ENCODE peak calls at places on chromosomes 7 and 10, in seven cellular contexts. One of them, this sample, is unnamed.

GRCh38 chr10:14820775-14821154 is 17.1 kb downstream of the CDNF start:
- DNase-seq in fibroblast of lung: no peak
- DNase-seq in IMR-90: no peak
- DNase-seq in MM.1S: no peak
- DNase-seq in H1: no peak
- DNase-seq in Karpas-422: no peak
- DNase-seq in H9: no peak
- DNase-seq in this sample: no peak

GRCh38 chr10:28663576-28664368 is 13.5 kb upstream of the BAMBI start:
- DNase-seq in fibroblast of lung: peak
- DNase-seq in IMR-90: peak
- DNase-seq in MM.1S: peak
- DNase-seq in H1: no peak
- DNase-seq in Karpas-422: peak
- DNase-seq in H9: peak
- DNase-seq in this sample: peak

GRCh38 chr10:112953760-112954159 is 3.7 kb downstream of the TCF7L2 start:
- DNase-seq in fibroblast of lung: peak
- DNase-seq in IMR-90: peak
- DNase-seq in MM.1S: no peak
- DNase-seq in H1: no peak
- DNase-seq in Karpas-422: no peak
- DNase-seq in H9: no peak
- DNase-seq in this sample: no peak

GRCh38 chr7:129434846-129435318 is 650 bp downstream of the STRIP2 start:
- DNase-seq in fibroblast of lung: peak
- DNase-seq in IMR-90: peak
- DNase-seq in MM.1S: no peak
- DNase-seq in H1: no peak
- DNase-seq in Karpas-422: no peak
- DNase-seq in H9: peak
- DNase-seq in this sample: no peak

GRCh38 chr10:76149182-76149581 is 717.8 kb downstream of the LRMDA start:
- DNase-seq in fibroblast of lung: peak
- DNase-seq in IMR-90: no peak
- DNase-seq in MM.1S: no peak
- DNase-seq in H1: no peak
- DNase-seq in Karpas-422: no peak
- DNase-seq in H9: no peak
- DNase-seq in this sample: no peak

GRCh38 chr10:47033081-47033480 is 121.9 kb downstream of the PTPN20 start:
- DNase-seq in fibroblast of lung: no peak
- DNase-seq in IMR-90: no peak
- DNase-seq in MM.1S: no peak
- DNase-seq in H1: no peak
- DNase-seq in Karpas-422: no peak
- DNase-seq in H9: no peak
- DNase-seq in this sample: no peak

GRCh38 chr7:87312215-87312865 is 33.1 kb upstream of the CROT start:
- DNase-seq in fibroblast of lung: peak
- DNase-seq in IMR-90: peak
- DNase-seq in MM.1S: peak
- DNase-seq in H1: peak
- DNase-seq in Karpas-422: peak
- DNase-seq in H9: peak
- DNase-seq in this sample: peak

GRCh38 chr10:13382759-13383753 is 35.0 kb upstream of the SEPHS1 start:
- DNase-seq in fibroblast of lung: peak
- DNase-seq in IMR-90: no peak
- DNase-seq in MM.1S: no peak
- DNase-seq in H1: no peak
- DNase-seq in Karpas-422: no peak
- DNase-seq in H9: peak
- DNase-seq in this sample: no peak

GRCh38 chr10:20891338-20891714 is 5.8 kb downstream of the NEBL start:
- DNase-seq in fibroblast of lung: peak
- DNase-seq in IMR-90: no peak
- DNase-seq in MM.1S: no peak
- DNase-seq in H1: no peak
- DNase-seq in Karpas-422: no peak
- DNase-seq in H9: no peak
- DNase-seq in this sample: no peak

GRCh38 chr10:102246261-102246660 is 929 bp downstream of the GBF1 start:
- DNase-seq in fibroblast of lung: peak
- DNase-seq in IMR-90: peak
- DNase-seq in MM.1S: no peak
- DNase-seq in H1: no peak
- DNase-seq in Karpas-422: peak
- DNase-seq in H9: no peak
- DNase-seq in this sample: no peak

GRCh38 chr7:13860734-13861133 is 128.7 kb downstream of the ETV1 start:
- DNase-seq in fibroblast of lung: no peak
- DNase-seq in IMR-90: peak
- DNase-seq in MM.1S: no peak
- DNase-seq in H1: no peak
- DNase-seq in Karpas-422: no peak
- DNase-seq in H9: no peak
- DNase-seq in this sample: no peak

GRCh38 chr7:140610204-140611165 is 30.1 kb downstream of the DENND2A start:
- DNase-seq in fibroblast of lung: no peak
- DNase-seq in IMR-90: peak
- DNase-seq in MM.1S: no peak
- DNase-seq in H1: no peak
- DNase-seq in Karpas-422: no peak
- DNase-seq in H9: no peak
- DNase-seq in this sample: no peak

GRCh38 chr10:52252322-52252721 is 61.8 kb upstream of the DKK1 start:
- DNase-seq in fibroblast of lung: no peak
- DNase-seq in IMR-90: no peak
- DNase-seq in MM.1S: no peak
- DNase-seq in H1: no peak
- DNase-seq in Karpas-422: no peak
- DNase-seq in H9: no peak
- DNase-seq in this sample: no peak

GRCh38 chr10:83373659-83374058 is 765.6 kb upstream of the GHITM start:
- DNase-seq in fibroblast of lung: peak
- DNase-seq in IMR-90: no peak
- DNase-seq in MM.1S: peak
- DNase-seq in H1: peak
- DNase-seq in Karpas-422: no peak
- DNase-seq in H9: peak
- DNase-seq in this sample: peak

GRCh38 chr10:91694170-91694794 is 61.4 kb upstream of the PPP1R3C start:
- DNase-seq in fibroblast of lung: peak
- DNase-seq in IMR-90: peak
- DNase-seq in MM.1S: peak
- DNase-seq in H1: no peak
- DNase-seq in Karpas-422: peak
- DNase-seq in H9: no peak
- DNase-seq in this sample: peak

GRCh38 chr10:71659050-71659738 is 60.4 kb downstream of the C10orf105 start:
- DNase-seq in fibroblast of lung: no peak
- DNase-seq in IMR-90: no peak
- DNase-seq in MM.1S: no peak
- DNase-seq in H1: peak
- DNase-seq in Karpas-422: no peak
- DNase-seq in H9: peak
- DNase-seq in this sample: no peak

GRCh38 chr7:48274662-48275061 is 103.4 kb downstream of the ABCA13 start:
- DNase-seq in fibroblast of lung: peak
- DNase-seq in IMR-90: peak
- DNase-seq in MM.1S: no peak
- DNase-seq in H1: no peak
- DNase-seq in Karpas-422: no peak
- DNase-seq in H9: no peak
- DNase-seq in this sample: no peak

GRCh38 chr7:45092931-45093235 is 4.1 kb upstream of the NACAD start:
- DNase-seq in fibroblast of lung: no peak
- DNase-seq in IMR-90: no peak
- DNase-seq in MM.1S: no peak
- DNase-seq in H1: no peak
- DNase-seq in Karpas-422: no peak
- DNase-seq in H9: no peak
- DNase-seq in this sample: no peak

GRCh38 chr7:3805151-3805550 is 504.1 kb downstream of the SDK1 start:
- DNase-seq in fibroblast of lung: peak
- DNase-seq in IMR-90: peak
- DNase-seq in MM.1S: no peak
- DNase-seq in H1: no peak
- DNase-seq in Karpas-422: peak
- DNase-seq in H9: no peak
- DNase-seq in this sample: no peak

GRCh38 chr7:41979834-41980307 is 257.1 kb downstream of the GLI3 start:
- DNase-seq in fibroblast of lung: peak
- DNase-seq in IMR-90: peak
- DNase-seq in MM.1S: peak
- DNase-seq in H1: no peak
- DNase-seq in Karpas-422: peak
- DNase-seq in H9: peak
- DNase-seq in this sample: peak

GRCh38 chr10:17386616-17387075 is 67.7 kb downstream of the ST8SIA6 start:
- DNase-seq in fibroblast of lung: peak
- DNase-seq in IMR-90: no peak
- DNase-seq in MM.1S: no peak
- DNase-seq in H1: no peak
- DNase-seq in Karpas-422: peak
- DNase-seq in H9: peak
- DNase-seq in this sample: no peak

GRCh38 chr10:11959966-11960365 is 82.6 kb downstream of the UPF2 start:
- DNase-seq in fibroblast of lung: no peak
- DNase-seq in IMR-90: no peak
- DNase-seq in MM.1S: no peak
- DNase-seq in H1: no peak
- DNase-seq in Karpas-422: no peak
- DNase-seq in H9: no peak
- DNase-seq in this sample: no peak

GRCh38 chr7:94258418-94258817 is 136.3 kb upstream of the COL1A2 start:
- DNase-seq in fibroblast of lung: no peak
- DNase-seq in IMR-90: no peak
- DNase-seq in MM.1S: no peak
- DNase-seq in H1: no peak
- DNase-seq in Karpas-422: no peak
- DNase-seq in H9: no peak
- DNase-seq in this sample: no peak
- H2AFZ ChIP-seq in fibroblast of lung: no peak
- H2AFZ ChIP-seq in IMR-90: no peak
- H2AFZ ChIP-seq in MM.1S: no peak
- H2AFZ ChIP-seq in H1: no peak
- H2AFZ ChIP-seq in Karpas-422: no peak
- H2AFZ ChIP-seq in H9: no peak
- H2AFZ ChIP-seq in this sample: no peak

GRCh38 chr10:77565590-77566023 is 72.0 kb downstream of the KCNMA1 start:
- DNase-seq in fibroblast of lung: no peak
- DNase-seq in IMR-90: no peak
- DNase-seq in MM.1S: no peak
- DNase-seq in H1: no peak
- DNase-seq in Karpas-422: peak
- DNase-seq in H9: no peak
- DNase-seq in this sample: no peak
- H2AFZ ChIP-seq in fibroblast of lung: no peak
- H2AFZ ChIP-seq in IMR-90: peak
- H2AFZ ChIP-seq in MM.1S: no peak
- H2AFZ ChIP-seq in H1: no peak
- H2AFZ ChIP-seq in Karpas-422: no peak
- H2AFZ ChIP-seq in H9: no peak
- H2AFZ ChIP-seq in this sample: no peak

DNA sequence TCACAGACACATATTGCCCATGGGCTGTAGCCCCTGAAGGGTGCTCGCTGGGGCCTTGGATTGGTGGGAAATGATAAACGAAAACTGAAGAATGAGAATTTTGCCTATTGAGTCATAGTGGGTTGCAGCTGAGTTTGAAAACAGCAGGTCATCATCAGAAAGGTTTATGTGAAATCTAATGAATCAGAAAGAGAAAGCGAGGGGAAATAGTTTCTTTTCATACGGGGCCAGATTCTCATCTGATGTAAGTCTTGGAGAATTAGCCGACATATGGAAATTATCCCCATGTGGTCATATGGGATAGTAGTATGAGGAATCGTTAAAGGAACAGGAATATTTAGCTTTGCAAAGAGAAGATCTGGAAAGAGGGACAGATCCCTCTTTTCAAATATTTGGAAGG is 119.0 kb downstream of the FZD1 start:
- DNase-seq in fibroblast of lung: peak
- DNase-seq in IMR-90: peak
- DNase-seq in MM.1S: no peak
- DNase-seq in H1: no peak
- DNase-seq in Karpas-422: no peak
- DNase-seq in H9: no peak
- DNase-seq in this sample: no peak
- H2AFZ ChIP-seq in fibroblast of lung: peak
- H2AFZ ChIP-seq in IMR-90: no peak
- H2AFZ ChIP-seq in MM.1S: no peak
- H2AFZ ChIP-seq in H1: no peak
- H2AFZ ChIP-seq in Karpas-422: no peak
- H2AFZ ChIP-seq in H9: no peak
- H2AFZ ChIP-seq in this sample: no peak

GRCh38 chr10:58465641-58466040 is 47.0 kb upstream of the BICC1 start:
- DNase-seq in fibroblast of lung: no peak
- DNase-seq in IMR-90: no peak
- DNase-seq in MM.1S: no peak
- DNase-seq in H1: no peak
- DNase-seq in Karpas-422: no peak
- DNase-seq in H9: no peak
- DNase-seq in this sample: no peak
- H2AFZ ChIP-seq in fibroblast of lung: no peak
- H2AFZ ChIP-seq in IMR-90: peak
- H2AFZ ChIP-seq in MM.1S: no peak
- H2AFZ ChIP-seq in H1: peak
- H2AFZ ChIP-seq in Karpas-422: no peak
- H2AFZ ChIP-seq in H9: no peak
- H2AFZ ChIP-seq in this sample: no peak

DNA sequence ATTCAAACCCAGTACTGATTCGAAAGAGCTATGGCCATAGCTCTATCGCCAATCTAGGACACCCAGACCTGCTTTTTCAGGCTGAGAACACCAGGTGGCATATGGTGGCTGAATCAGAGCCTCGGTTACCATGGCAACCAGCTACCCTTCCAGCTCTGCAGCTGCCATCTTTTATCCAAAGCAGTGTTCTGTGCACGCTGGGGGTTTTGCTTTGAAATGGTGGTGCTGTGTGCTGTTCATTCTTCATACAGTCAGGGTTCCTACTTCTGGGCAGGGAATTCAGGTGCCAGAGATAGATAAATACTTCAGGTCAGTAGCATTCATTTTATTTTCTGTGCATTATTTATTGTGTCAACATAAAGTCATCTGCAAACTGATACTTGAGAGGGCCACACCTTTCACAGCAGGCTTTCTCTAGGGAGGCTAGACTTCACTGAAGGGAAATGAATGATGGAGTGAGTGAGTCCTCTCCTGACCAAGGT is 85.4 kb downstream of the AKR1D1 start:
- DNase-seq in fibroblast of lung: peak
- DNase-seq in IMR-90: peak
- DNase-seq in MM.1S: peak
- DNase-seq in H1: peak
- DNase-seq in Karpas-422: peak
- DNase-seq in H9: peak
- DNase-seq in this sample: peak
- H2AFZ ChIP-seq in fibroblast of lung: no peak
- H2AFZ ChIP-seq in IMR-90: no peak
- H2AFZ ChIP-seq in MM.1S: no peak
- H2AFZ ChIP-seq in H1: peak
- H2AFZ ChIP-seq in Karpas-422: peak
- H2AFZ ChIP-seq in H9: no peak
- H2AFZ ChIP-seq in this sample: peak